ENCODE peak calls at places on chromosomes 1 and 21, in eight cellular contexts. A, H, E, O, R, G, M and X are unnamed samples.

GRCh38 chr1:1836119-1836518 is 54.8 kb downstream of the GNB1 start:
- DNase-seq in G (no peak), H (no peak), M (no peak), E (no peak), R (no peak), O (no peak), A (no peak), X (no peak)

GRCh38 chr1:220879090-220879508 is at the start of gene HLX:
- DNase-seq in G (peak), A (peak), H (peak), R (peak), O (no peak), M (peak), E (peak), X (no peak)

GRCh38 chr1:223628858-223629257 is 36.6 kb downstream of the CAPN8 start:
- DNase-seq in M (no peak), H (no peak), R (no peak), E (no peak), G (no peak), A (no peak), O (no peak), X (no peak)

GRCh38 chr21:46191686-46192575 is 7.7 kb upstream of the SPATC1L start:
- DNase-seq in E (no peak), H (no peak), O (no peak), R (no peak), A (no peak), G (no peak), M (no peak), X (no peak)

GRCh38 chr1:226892534-226892895 is 22.1 kb downstream of the PSEN2 start:
- DNase-seq in G (no peak), E (no peak), H (no peak), O (no peak), R (no peak), M (no peak), A (no peak), X (no peak)

GRCh38 chr1:61273167-61273705 is 190.9 kb downstream of the NFIA start:
- DNase-seq in E (no peak), R (no peak), H (no peak), A (no peak), G (no peak), O (no peak), M (no peak), X (no peak)

GRCh38 chr1:97623220-97623619 is 297.6 kb downstream of the DPYD start:
- DNase-seq in H (no peak), M (no peak), O (no peak), A (no peak), G (no peak), R (no peak), E (no peak), X (no peak)

GRCh38 chr21:39281207-39281606 is 32.2 kb downstream of the BRWD1 start:
- DNase-seq in G (no peak), H (no peak), A (no peak), O (no peak), E (no peak), M (no peak), R (no peak), X (no peak)

GRCh38 chr1:8512504-8512903 is 194.6 kb downstream of the SLC45A1 start:
- DNase-seq in R (no peak), A (no peak), E (no peak), H (no peak), M (no peak), G (no peak), O (no peak), X (no peak)

GRCh38 chr1:156499703-156500577 is 635 bp downstream of the MEF2D start:
- DNase-seq in E (no peak), R (peak), G (peak), M (peak), O (peak), H (peak), A (peak), X (peak)

GRCh38 chr1:23908453-23909341 is 4.5 kb downstream of the CNR2 start:
- DNase-seq in R (no peak), O (no peak), H (peak), M (no peak), A (no peak), E (no peak), G (no peak), X (peak)

GRCh38 chr1:37622131-37622530 is 12.6 kb downstream of the RSPO1 start:
- DNase-seq in M (peak), E (no peak), R (no peak), H (no peak), O (no peak), A (no peak), G (no peak), X (no peak)

GRCh38 chr1:59139396-59139795 is 157.5 kb upstream of the FGGY start:
- DNase-seq in O (no peak), G (no peak), E (peak), A (peak), R (peak), H (no peak), M (no peak), X (no peak)

GRCh38 chr21:28688381-28688780 is 304.3 kb downstream of the LTN1 start:
- DNase-seq in H (no peak), A (no peak), M (no peak), R (no peak), O (no peak), G (no peak), E (no peak), X (no peak)

GRCh38 chr21:41805038-41805437 is 38.2 kb upstream of the RIPK4 start:
- DNase-seq in G (no peak), R (no peak), H (no peak), O (no peak), M (no peak), A (no peak), E (no peak), X (no peak)

GRCh38 chr21:43866233-43866632 is 1.2 kb downstream of the AGPAT3 start:
- DNase-seq in H (peak), R (peak), M (peak), G (no peak), E (no peak), O (no peak), A (peak), X (peak)

GRCh38 chr1:178774263-178774662 is 49.2 kb downstream of the RALGPS2 start:
- DNase-seq in G (no peak), O (no peak), H (no peak), E (no peak), M (peak), R (no peak), A (no peak), X (peak)

GRCh38 chr1:10672376-10673050 is 123.9 kb downstream of the CASZ1 start:
- DNase-seq in G (no peak), O (no peak), E (no peak), H (no peak), A (no peak), R (no peak), M (no peak), X (no peak)

GRCh38 chr1:97093742-97094141 is 372.2 kb downstream of the PTBP2 start:
- DNase-seq in H (no peak), O (no peak), M (no peak), R (no peak), E (no peak), A (no peak), G (no peak), X (no peak)

GRCh38 chr1:198268784-198269183 is 112.0 kb downstream of the NEK7 start:
- DNase-seq in O (no peak), R (no peak), H (no peak), E (no peak), A (no peak), G (no peak), M (no peak), X (no peak)

GRCh38 chr1:53025034-53025777 is 36.8 kb upstream of the PODN start:
- DNase-seq in O (no peak), R (peak), H (peak), A (peak), E (no peak), M (no peak), G (peak), X (no peak)

GRCh38 chr1:88876573-88877335 is 14.6 kb downstream of the GTF2B start:
- DNase-seq in H (no peak), R (no peak), A (no peak), G (no peak), E (no peak), O (no peak), M (no peak), X (no peak)

GRCh38 chr1:88875595-88875994 is 15.8 kb downstream of the GTF2B start:
- DNase-seq in E (no peak), G (no peak), M (no peak), A (no peak), R (no peak), O (no peak), H (no peak), X (no peak)

GRCh38 chr1:88877911-88878310 is 13.5 kb downstream of the GTF2B start:
- DNase-seq in E (no peak), A (no peak), G (no peak), R (no peak), M (no peak), H (no peak), O (no peak), X (no peak)

GRCh38 chr1:88877382-88877825 is 14.0 kb downstream of the GTF2B start:
- DNase-seq in M (peak), H (no peak), O (no peak), R (no peak), G (no peak), E (peak), A (no peak), X (peak)

DNA sequence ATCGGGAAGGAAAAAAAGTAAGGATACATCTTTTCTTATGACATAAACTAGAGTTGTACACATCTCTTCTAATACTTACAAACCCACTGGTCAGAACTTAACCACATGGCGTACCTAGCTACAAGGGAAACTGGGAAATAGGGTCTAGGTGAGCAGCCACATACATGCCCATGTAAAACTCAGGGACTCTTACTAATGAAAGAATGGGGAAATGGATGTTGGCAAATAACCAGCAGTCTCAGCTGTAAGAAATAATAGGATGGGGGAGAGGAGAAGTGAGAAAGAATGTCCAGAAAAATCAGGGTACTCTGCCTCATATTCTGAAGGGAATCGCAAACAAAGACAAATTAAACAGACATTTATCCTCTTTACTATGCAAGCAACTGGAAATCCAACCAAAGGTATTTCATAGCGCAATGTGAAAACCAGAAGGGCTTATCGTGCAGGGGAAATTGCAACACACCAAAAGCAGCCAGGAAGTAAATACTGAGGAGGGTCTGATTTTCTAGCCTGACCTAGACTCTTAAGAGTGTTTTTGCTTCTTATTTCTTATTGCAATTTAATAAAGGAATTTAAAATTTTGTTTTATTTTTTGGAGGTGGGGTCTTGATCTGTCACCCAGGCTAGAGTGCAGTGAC is 17.5 kb downstream of the GTF2B start:
- DNase-seq in R (no peak), G (no peak), E (no peak), H (no peak), M (no peak), A (no peak), O (no peak), X (no peak)
- H3K27ac ChIP-seq in R (peak), G (peak), E (no peak), H (no peak), M (no peak), A (no peak), O (no peak), X (no peak)

GRCh38 chr1:3262681-3263286 is 191.7 kb upstream of the ARHGEF16 start:
- DNase-seq in O (no peak), H (no peak), G (no peak), E (no peak), R (no peak), M (no peak), A (no peak), X (no peak)
- TF ChIP-seq CTCF in O (no peak), H (no peak), G (no peak), E (no peak), R (no peak), M (no peak), A (no peak), X (no peak)

GRCh38 chr1:24921938-24922662 is 8.0 kb downstream of the RUNX3 start:
- DNase-seq in M (no peak), E (no peak), A (no peak), O (no peak), R (no peak), G (no peak), H (no peak), X (no peak)
- H3K27ac ChIP-seq in M (no peak), E (no peak), A (no peak), O (peak), R (peak), G (no peak), H (no peak), X (no peak)

GRCh38 chr1:91124290-91124975 is 102.6 kb upstream of the ZNF644 start:
- DNase-seq in O (no peak), M (no peak), R (no peak), A (no peak), E (no peak), G (no peak), H (no peak), X (no peak)
- TF ChIP-seq CTCF in O (no peak), M (no peak), R (no peak), A (no peak), E (no peak), G (no peak), H (no peak), X (no peak)